ENCODE peak calls at places on chromosomes 2 and 18, in six cellular contexts. W is lower leg skin, O is colonic mucosa, R is left ventricle myocardium inferior, E is ovary, J is HCT116. A is an unnamed sample.

GRCh38 chr2:239357954-239358754 is 42.7 kb downstream of the HDAC4 start:
- DNase-seq in W (no peak), O (no peak), R (no peak), E (no peak), J (no peak), A (no peak)

GRCh38 chr2:143819190-143819735 is 690.0 kb downstream of the ARHGAP15 start:
- DNase-seq in W (peak; percentile 68), O (no peak), R (no peak), E (no peak), J (no peak), A (no peak)

GRCh38 chr2:33322099-33322498 is 154.3 kb upstream of the RASGRP3 start:
- DNase-seq in W (no peak), O (no peak), R (no peak), E (no peak), J (no peak), A (no peak)

GRCh38 chr18:49648326-49648725 is 86.5 kb downstream of the LIPG start:
- DNase-seq in W (no peak), O (peak; percentile 34), R (peak; percentile 41), E (no peak), J (no peak), A (no peak)

GRCh38 chr18:47251289-47252120 is at the start of gene SKOR2:
- DNase-seq in W (no peak), O (no peak), R (no peak), E (no peak), J (no peak), A (no peak)

GRCh38 chr2:215540646-215541045 is 104.8 kb upstream of the FN1 start:
- DNase-seq in W (peak; percentile 35), O (no peak), R (no peak), E (no peak), J (no peak), A (no peak)

GRCh38 chr18:26526128-26526965 is 22.0 kb downstream of the KCTD1 start:
- DNase-seq in W (no peak), O (no peak), R (no peak), E (no peak), J (no peak), A (no peak)

GRCh38 chr2:96874099-96874831 is 4.4 kb upstream of the SEMA4C start:
- DNase-seq in W (no peak), O (no peak), R (no peak), E (no peak), J (no peak), A (peak; percentile 58)

GRCh38 chr2:147538088-147538487 is 306.7 kb upstream of the ACVR2A start:
- DNase-seq in W (no peak), O (no peak), R (no peak), E (no peak), J (no peak), A (no peak)

GRCh38 chr2:150646746-150647145 is 159.3 kb upstream of the RND3 start:
- DNase-seq in W (no peak), O (no peak), R (no peak), E (no peak), J (no peak), A (no peak)

GRCh38 chr2:58182527-58182926 is 58.6 kb downstream of the FANCL start:
- DNase-seq in W (no peak), O (no peak), R (no peak), E (no peak), J (no peak), A (no peak)

GRCh38 chr2:63048367-63049171 is 2.1 kb upstream of the OTX1 start:
- DNase-seq in W (no peak), O (peak; percentile 25), R (no peak), E (peak; percentile 18), J (no peak), A (peak; percentile 44)

GRCh38 chr2:219109468-219109867 is 48.7 kb upstream of the IHH start:
- DNase-seq in W (no peak), O (peak; percentile 92), R (no peak), E (no peak), J (no peak), A (no peak)

GRCh38 chr18:1499265-1499664 is 594.6 kb downstream of the ADCYAP1 start:
- DNase-seq in W (no peak), O (no peak), R (no peak), E (no peak), J (no peak), A (no peak)

GRCh38 chr2:220127311-220127710 is 499.9 kb downstream of the SLC4A3 start:
- DNase-seq in W (no peak), O (no peak), R (no peak), E (no peak), J (no peak), A (no peak)

GRCh38 chr2:73701968-73702665 is 35.0 kb downstream of the TPRKB start:
- DNase-seq in W (no peak), O (peak; percentile 31), R (no peak), E (no peak), J (no peak), A (no peak)

GRCh38 chr2:180010701-180011100 is 3.6 kb upstream of the CWC22 start:
- DNase-seq in W (no peak), O (no peak), R (no peak), E (no peak), J (no peak), A (no peak)

GRCh38 chr2:37809525-37809924 is 115.6 kb upstream of the RMDN2 start:
- DNase-seq in W (no peak), O (no peak), R (no peak), E (peak; percentile 33), J (peak; percentile 12), A (no peak)

GRCh38 chr2:54588244-54588899 is 132.2 kb downstream of the SPTBN1 start:
- DNase-seq in W (no peak), O (no peak), R (no peak), E (no peak), J (no peak), A (no peak)

GRCh38 chr2:198062826-198063225 is 258.4 kb downstream of the PLCL1 start:
- DNase-seq in W (no peak), O (no peak), R (no peak), E (no peak), J (no peak), A (no peak)

GRCh38 chr18:79685281-79685680 is 5.7 kb downstream of the CTDP1 start:
- DNase-seq in W (no peak), O (no peak), R (no peak), E (no peak), J (no peak), A (no peak)

GRCh38 chr2:64644240-64645013 is 9.3 kb downstream of the SERTAD2 start:
- DNase-seq in W (peak; percentile 83), O (peak; percentile 70), R (peak; percentile 82), E (peak; percentile 78), J (peak; percentile 59), A (peak; percentile 79)

GRCh38 chr18:68435581-68435980 is 279.3 kb downstream of the TMX3 start:
- DNase-seq in W (no peak), O (no peak), R (no peak), E (no peak), J (no peak), A (no peak)

GRCh38 chr2:60352491-60353405 is 200.7 kb downstream of the BCL11A start:
- DNase-seq in W (no peak), O (no peak), R (no peak), E (no peak), J (no peak), A (no peak)

GRCh38 chr18:45590060-45590537 is 25.2 kb upstream of the SLC14A2 start:
- DNase-seq in W (no peak), O (no peak), R (no peak), E (no peak), J (no peak), A (no peak)

GRCh38 chr2:203476881-203477280 is 58.2 kb downstream of the RAPH1 start:
- DNase-seq in W (no peak), O (no peak), R (no peak), E (no peak), J (no peak), A (no peak)

GRCh38 chr18:28212060-28212459 is 35.1 kb upstream of the CDH2 start:
- DNase-seq in W (no peak), O (no peak), R (no peak), E (no peak), J (no peak), A (no peak)

GRCh38 chr2:10584843-10585475 is 104.8 kb downstream of the NOL10 start:
- DNase-seq in W (no peak), O (no peak), R (no peak), E (no peak), J (no peak), A (no peak)

GRCh38 chr2:177212895-177213856 is 582 bp downstream of the HNRNPA3 start:
- DNase-seq in W (peak; percentile 89), O (peak; percentile 94), R (peak; percentile 94), E (peak; percentile 90), J (peak; percentile 73), A (peak; percentile 87)
- TF ChIP-seq CTCF in W (no peak), O (no peak), R (no peak), E (no peak), J (no peak), A (no peak)

DNA sequence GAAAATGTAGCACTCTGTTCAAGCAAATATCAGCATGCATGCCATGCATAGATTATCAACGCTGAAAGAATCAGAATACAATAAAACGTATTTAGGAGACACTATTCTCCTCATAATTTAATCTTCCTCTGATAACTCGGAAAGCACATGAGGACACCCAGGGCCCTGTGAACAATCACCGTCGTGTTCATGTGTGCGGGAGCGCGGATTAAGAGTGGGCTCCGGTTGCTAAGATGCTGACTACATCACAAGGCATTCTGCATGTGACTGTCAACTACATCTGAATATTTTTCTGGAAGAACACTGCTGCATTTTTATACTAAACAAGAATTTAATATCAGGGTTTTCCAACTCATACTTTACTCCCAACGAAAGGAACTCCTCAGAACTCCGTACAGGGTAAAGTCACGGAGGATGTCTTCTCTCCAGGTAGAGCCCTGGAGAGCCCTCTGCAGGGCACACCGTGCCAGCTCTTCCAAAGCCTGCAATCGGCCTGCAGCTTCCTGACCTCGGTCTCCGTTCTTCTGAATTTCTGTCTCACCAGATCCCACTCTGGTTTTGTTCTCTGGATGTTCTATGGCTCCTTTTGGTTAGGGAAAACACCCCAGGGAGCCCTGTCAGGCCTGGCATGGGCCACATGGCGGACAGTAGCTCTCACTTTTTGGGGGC is 59.6 kb downstream of the ZNF516 start:
- DNase-seq in W (no peak), O (no peak), R (no peak), E (no peak), J (no peak), A (no peak)
- TF ChIP-seq CTCF in W (no peak), O (no peak), R (no peak), E (no peak), J (no peak), A (no peak)

GRCh38 chr18:33757037-33757436 is 179.0 kb downstream of the ASXL3 start:
- DNase-seq in W (no peak), O (no peak), R (no peak), E (no peak), J (no peak), A (no peak)

GRCh38 chr18:33755918-33756590 is 178.0 kb downstream of the ASXL3 start:
- DNase-seq in W (no peak), O (peak; percentile 25), R (no peak), E (no peak), J (no peak), A (no peak)

DNA sequence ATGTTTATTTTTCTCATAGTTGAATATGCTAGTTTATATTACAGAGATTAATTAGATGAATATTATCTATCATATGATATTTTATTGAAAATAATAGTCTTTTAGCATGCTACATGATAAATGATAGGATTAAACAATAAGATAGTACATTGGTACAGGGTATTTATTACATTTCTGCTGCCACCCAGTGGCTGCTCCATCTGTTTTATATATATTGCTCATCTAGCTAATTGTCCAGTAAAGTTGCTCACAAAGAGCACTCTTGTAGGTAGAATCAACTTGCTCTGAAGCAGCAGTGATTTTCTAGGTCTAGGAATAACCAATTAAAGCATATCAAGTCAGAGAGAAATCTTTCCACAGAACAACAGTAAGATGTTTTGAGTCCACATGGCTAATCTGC is 183.3 kb downstream of the ASXL3 start:
- DNase-seq in W (no peak), O (no peak), R (no peak), E (no peak), J (no peak), A (peak; percentile 23)
- TF ChIP-seq CTCF in W (no peak), O (no peak), R (peak; percentile 54), E (no peak), J (no peak), A (peak; percentile 4)

GRCh38 chr18:75208055-75208835 is 694 bp downstream of the PTGR3 start:
- DNase-seq in W (peak; percentile 53), O (peak; percentile 75), R (peak; percentile 58), E (peak; percentile 71), J (no peak), A (peak; percentile 55)
- TF ChIP-seq CTCF in W (no peak), O (no peak), R (peak; percentile 27), E (peak; percentile 14), J (no peak), A (no peak)

A was measured in GM20000.